ENCODE peak calls at places on chromosomes 5 and 9, in five cellular contexts. E, Q, Z, X and F are unnamed samples.

GRCh38 chr5:73940747-73941146 is 314.8 kb downstream of the ARHGEF28 start:
- DNase-seq in Z (no peak), Q (no peak), X (no peak), E (no peak), F (no peak)

GRCh38 chr5:150781706-150782614 is 3.4 kb downstream of the SMIM3 start:
- DNase-seq in E (peak; percentile 69), Z (peak; percentile 20), Q (no peak), X (peak; percentile 99), F (peak; percentile 89)

GRCh38 chr5:124963236-124963929 is 216.9 kb upstream of the ZNF608 start:
- DNase-seq in E (peak; percentile 85), Z (peak; percentile 54), X (peak; percentile 64), Q (no peak), F (peak; percentile 95)

GRCh38 chr9:113221800-113222481 is 597 bp downstream of the SLC31A1 start:
- DNase-seq in E (no peak), Z (no peak), Q (no peak), X (no peak), F (no peak)

GRCh38 chr5:145543968-145544367 is 291.2 kb downstream of the PRELID2 start:
- DNase-seq in X (no peak), Z (no peak), Q (no peak), E (no peak), F (no peak)

GRCh38 chr9:3008091-3008490 is 164.2 kb upstream of the PUM3 start:
- DNase-seq in X (no peak), Q (no peak), E (no peak), Z (no peak), F (no peak)

GRCh38 chr9:120289091-120289490 is 290.9 kb downstream of the CDK5RAP2 start:
- DNase-seq in E (no peak), X (no peak), Q (no peak), Z (peak; percentile 18), F (no peak)

GRCh38 chr5:14712666-14713065 is 48.1 kb downstream of the OTULIN start:
- DNase-seq in X (no peak), Z (no peak), Q (no peak), E (no peak), F (no peak)

GRCh38 chr9:5486988-5487387 is 23.3 kb upstream of the PDCD1LG2 start:
- DNase-seq in X (no peak), Q (no peak), Z (no peak), E (no peak), F (no peak)

GRCh38 chr9:5481744-5482027 is 28.6 kb upstream of the PDCD1LG2 start:
- DNase-seq in E (no peak), X (no peak), Z (no peak), Q (no peak), F (no peak)

GRCh38 chr9:5482194-5482593 is 28.1 kb upstream of the PDCD1LG2 start:
- DNase-seq in E (no peak), Q (no peak), Z (no peak), X (no peak), F (no peak)

GRCh38 chr9:5488616-5489015 is 21.7 kb upstream of the PDCD1LG2 start:
- DNase-seq in X (no peak), Z (no peak), E (no peak), Q (no peak), F (no peak)

GRCh38 chr9:5485365-5486085 is 24.8 kb upstream of the PDCD1LG2 start:
- DNase-seq in X (no peak), E (no peak), Q (no peak), Z (no peak), F (peak; percentile 21)
- TF ChIP-seq CTCF in X (no peak), E (no peak), Q (no peak), Z (no peak), F (no peak)

DNA sequence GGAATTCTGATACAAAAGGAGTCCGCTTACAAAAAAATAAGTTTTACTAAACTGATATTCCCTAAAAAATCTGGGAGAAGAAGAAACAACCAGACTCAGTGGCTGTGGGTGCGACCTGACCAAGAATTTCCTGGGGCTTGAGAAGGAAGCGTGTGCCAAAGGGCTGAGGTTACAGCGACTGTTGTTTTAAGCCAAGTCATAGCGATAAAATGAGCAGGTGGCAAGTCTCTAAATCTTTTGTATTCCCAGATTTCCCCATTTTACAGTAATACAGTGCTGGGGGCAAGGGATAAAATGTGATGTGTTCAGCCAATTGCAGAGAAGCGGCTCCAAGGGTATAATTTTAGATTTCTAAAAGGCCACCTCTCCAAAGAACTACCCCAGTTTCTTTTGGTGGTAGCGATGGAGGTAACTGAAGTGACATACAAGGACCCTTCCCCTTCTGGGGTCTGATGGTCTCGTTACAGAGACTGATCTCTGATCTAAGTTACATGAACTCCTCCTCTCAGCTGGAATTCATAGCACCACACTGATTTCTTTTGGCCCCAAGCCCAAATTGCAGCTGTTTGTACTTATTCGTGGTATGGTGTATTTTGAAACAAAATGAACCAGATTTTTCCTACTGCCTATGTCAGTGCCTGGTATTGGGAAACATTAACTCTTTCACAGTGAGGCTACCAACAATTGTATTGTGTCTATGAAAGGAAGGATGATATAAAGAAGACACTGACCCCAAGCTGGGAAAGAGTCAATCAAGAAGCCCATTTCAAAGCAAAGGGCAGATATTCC is 41.6 kb downstream of the LPAR1 start:
- DNase-seq in E (peak; percentile 61), Q (no peak), Z (no peak), X (peak; percentile 94), F (peak; percentile 94)
- H3K4me3 ChIP-seq in E (no peak overlapping the region), Q (no peak overlapping the region), Z (no peak overlapping the region), X (no peak overlapping the region), F (no peak overlapping the region)

GRCh38 chr5:94849324-94849723 is 230.9 kb downstream of the SLF1 start:
- DNase-seq in X (no peak), Q (no peak), E (no peak), Z (peak; percentile 34), F (no peak)

GRCh38 chr5:94853122-94853521 is 234.7 kb downstream of the SLF1 start:
- DNase-seq in Q (no peak), X (no peak), E (no peak), Z (no peak), F (no peak)

GRCh38 chr5:94847726-94848125 is 229.3 kb downstream of the SLF1 start:
- DNase-seq in Q (no peak), Z (no peak), E (no peak), X (no peak), F (no peak)

GRCh38 chr5:94850960-94851359 is 232.5 kb downstream of the SLF1 start:
- DNase-seq in Z (no peak), Q (no peak), E (no peak), X (no peak), F (no peak)

GRCh38 chr5:94849821-94850736 is 231.6 kb downstream of the SLF1 start:
- DNase-seq in X (peak; percentile 68), Z (peak; percentile 75), Q (no peak), E (peak; percentile 26), F (peak; percentile 88)
- TF ChIP-seq CTCF in X (peak; percentile 89), Z (peak; percentile 91), Q (no peak), E (peak; percentile 76), F (peak; percentile 79)

GRCh38 chr9:34318163-34318790 is 10.8 kb downstream of the KIF24 start:
- DNase-seq in X (no peak), Z (no peak), Q (no peak), E (no peak), F (no peak)
- H3K4me3 ChIP-seq in X (no peak overlapping the region), Z (no peak overlapping the region), Q (no peak overlapping the region), E (no peak overlapping the region), F (no peak overlapping the region)

DNA sequence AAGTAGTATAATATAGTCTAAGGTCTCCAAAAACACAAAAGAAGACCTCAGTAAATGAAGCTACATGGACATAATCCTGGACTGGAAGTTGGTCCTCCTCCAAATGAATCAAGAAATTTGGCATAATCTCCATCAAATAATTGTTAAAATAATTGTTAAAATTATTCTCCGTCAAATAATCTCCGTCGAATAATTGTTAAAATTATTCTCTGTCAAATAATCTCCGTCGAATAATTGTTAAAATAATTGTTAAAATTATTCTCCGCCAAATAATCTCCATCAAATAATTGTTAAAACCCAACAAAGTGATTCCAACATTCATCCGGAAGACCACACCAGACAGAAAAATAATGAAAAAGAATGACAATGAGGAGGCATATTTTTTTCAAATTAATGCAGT is 130.6 kb downstream of the ADAMTS2 start:
- DNase-seq in Z (no peak), Q (no peak), X (no peak), E (no peak), F (no peak)
- TF ChIP-seq CTCF in Z (no peak), Q (no peak), X (no peak), E (no peak), F (no peak)

DNA sequence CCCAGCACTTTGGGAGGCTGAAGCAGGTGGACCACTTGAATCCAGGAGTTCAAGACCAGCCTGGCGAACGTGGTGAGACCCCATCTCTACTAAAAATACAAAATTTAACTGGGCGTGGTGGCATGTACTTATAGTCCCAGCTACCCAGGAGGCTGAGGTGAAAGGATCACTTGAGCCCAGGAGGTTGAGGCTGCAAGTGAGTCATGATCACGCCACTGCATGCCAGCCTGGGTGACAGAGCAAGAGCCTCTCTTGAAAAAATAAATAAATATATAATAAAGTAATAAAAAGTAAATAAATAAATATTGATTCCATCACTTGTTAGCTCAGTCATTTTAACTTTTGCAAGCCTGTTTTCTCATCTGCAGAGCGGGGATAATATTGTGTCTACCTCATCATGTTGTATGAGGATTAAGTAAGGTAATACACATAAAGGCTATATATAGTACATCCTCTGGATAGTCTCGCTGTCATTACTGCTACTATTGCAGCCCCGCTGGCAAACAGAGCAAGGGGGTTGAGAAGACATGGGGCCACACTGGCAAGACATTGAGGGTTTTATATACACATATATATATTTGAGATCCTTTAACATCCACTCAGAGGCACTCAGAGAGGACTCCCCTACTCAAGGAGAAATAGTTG is 210.9 kb downstream of the C9orf152 start:
- DNase-seq in X (no peak), Z (no peak), Q (no peak), E (no peak), F (no peak)
- H3K4me3 ChIP-seq in X (no peak overlapping the region), Z (no peak overlapping the region), Q (no peak overlapping the region), E (no peak overlapping the region), F (no peak overlapping the region)

DNA sequence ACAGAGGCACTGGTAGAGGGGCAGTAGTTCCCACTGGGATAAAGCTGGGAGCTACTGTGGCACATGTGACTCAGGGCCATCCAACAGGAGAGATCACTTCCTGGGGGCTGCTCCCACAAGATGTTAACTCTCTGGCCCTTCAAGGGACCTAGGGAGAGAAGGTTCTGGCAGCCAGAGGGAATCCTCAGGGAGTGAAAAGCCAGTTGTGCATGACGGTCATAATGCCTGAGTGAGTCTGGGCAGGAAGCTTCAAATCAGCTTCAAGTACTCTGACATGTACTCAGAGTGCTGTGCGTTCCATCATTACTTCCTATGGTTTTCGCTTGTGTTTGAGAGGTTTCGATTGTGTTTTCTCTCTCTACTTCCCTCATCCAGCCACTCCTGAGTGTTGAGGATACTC is 388.5 kb downstream of the GABRG2 start:
- DNase-seq in X (no peak), Z (no peak), Q (no peak), E (no peak), F (no peak)
- TF ChIP-seq CTCF in X (no peak), Z (no peak), Q (no peak), E (no peak), F (no peak)

GRCh38 chr5:78221467-78221866 is 73.0 kb downstream of the AP3B1 start:
- DNase-seq in E (no peak), Z (no peak), Q (no peak), X (no peak), F (no peak)

GRCh38 chr5:78215565-78215964 is 78.9 kb downstream of the AP3B1 start:
- DNase-seq in Q (no peak), Z (no peak), X (no peak), E (no peak), F (no peak)

GRCh38 chr5:78211052-78211451 is 83.4 kb downstream of the AP3B1 start:
- DNase-seq in Z (no peak), E (no peak), X (no peak), Q (no peak), F (no peak)

GRCh38 chr5:78213799-78214198 is 80.7 kb downstream of the AP3B1 start:
- DNase-seq in X (no peak), Q (no peak), E (no peak), Z (no peak), F (no peak)

GRCh38 chr5:78215972-78216371 is 78.5 kb downstream of the AP3B1 start:
- DNase-seq in Q (no peak), X (no peak), E (no peak), Z (no peak), F (no peak)
- H3K4me3 ChIP-seq in Q (no peak overlapping the region), X (no peak overlapping the region), E (no peak overlapping the region), Z (no peak overlapping the region), F (no peak overlapping the region)